ENCODE peak calls at places on chromosome 9, in seven cellular contexts. A is body of pancreas, T is heart left ventricle, R is HFFc6, L is OCI-LY7, G is nephron progenitor cell, S is epithelial cell of esophagus. Z is an unnamed sample.

GRCh38 chr9:116669296-116669695 is 17.8 kb upstream of the TRIM32 start:
- DNase-seq in A (no peak), T (no peak), R (no peak), L (no peak), G (no peak), S (peak), Z (no peak)

GRCh38 chr9:137398561-137399468 is 24.1 kb downstream of the EXD3 start:
- DNase-seq in A (no peak), T (no peak), R (no peak), L (no peak), G (no peak), S (no peak), Z (no peak)

GRCh38 chr9:15525958-15526357 is 15.2 kb upstream of the PSIP1 start:
- DNase-seq in A (no peak), T (no peak), R (no peak), L (no peak), G (no peak), S (no peak), Z (no peak)

GRCh38 chr9:107504585-107505455 is 15.3 kb upstream of the KLF4 start:
- DNase-seq in A (peak), T (no peak), R (peak), L (no peak), G (no peak), S (peak), Z (no peak)

GRCh38 chr9:128258326-128258725 is 17.5 kb downstream of the GOLGA2 start:
- DNase-seq in A (no peak), T (no peak), R (no peak), L (no peak), G (no peak), S (no peak), Z (no peak)

GRCh38 chr9:98852961-98853360 is 45.5 kb downstream of the GALNT12 start:
- DNase-seq in A (no peak), T (no peak), R (no peak), L (no peak), G (no peak), S (no peak), Z (no peak)

GRCh38 chr9:125580701-125581286 is 126.2 kb downstream of the MAPKAP1 start:
- DNase-seq in A (no peak), T (no peak), R (no peak), L (no peak), G (no peak), S (no peak), Z (peak)

GRCh38 chr9:96217756-96218693 is 84.0 kb downstream of the HSD17B3 start:
- DNase-seq in A (peak), T (peak), R (peak), L (peak), G (peak), S (peak), Z (peak)

GRCh38 chr9:13412323-13412722 is 132.8 kb upstream of the MPDZ start:
- DNase-seq in A (no peak), T (no peak), R (no peak), L (no peak), G (no peak), S (no peak), Z (no peak)

GRCh38 chr9:111438576-111439235 is 45.5 kb downstream of the ECPAS start:
- DNase-seq in A (no peak), T (no peak), R (no peak), L (no peak), G (no peak), S (no peak), Z (no peak)

GRCh38 chr9:19397845-19398244 is 11.0 kb upstream of the ACER2 start:
- DNase-seq in A (no peak), T (no peak), R (no peak), L (no peak), G (no peak), S (no peak), Z (no peak)

GRCh38 chr9:22657713-22658112 is 211.1 kb downstream of the DMRTA1 start:
- DNase-seq in A (no peak), T (no peak), R (no peak), L (no peak), G (no peak), S (no peak), Z (no peak)

GRCh38 chr9:133477992-133478850 is 678 bp downstream of the SLC2A6 start:
- DNase-seq in A (no peak), T (peak), R (peak), L (peak), G (peak), S (peak), Z (peak)

GRCh38 chr9:12719431-12719830 is 26.2 kb downstream of the TYRP1 start:
- DNase-seq in A (no peak), T (no peak), R (peak), L (peak), G (no peak), S (peak), Z (no peak)

GRCh38 chr9:109440797-109441287 is 57.3 kb downstream of the PTPN3 start:
- DNase-seq in A (peak), T (no peak), R (peak), L (peak), G (peak), S (peak), Z (peak)

GRCh38 chr9:125240649-125240999 is 519 bp downstream of the HSPA5 start:
- DNase-seq in A (peak), T (no peak), R (no peak), L (peak), G (no peak), S (peak), Z (peak)

GRCh38 chr9:5631021-5631420 is 2.1 kb downstream of the RIC1 start:
- DNase-seq in A (no peak), T (no peak), R (no peak), L (no peak), G (no peak), S (no peak), Z (no peak)

GRCh38 chr9:98892296-98892695 is 51.4 kb upstream of the COL15A1 start:
- DNase-seq in A (no peak), T (no peak), R (no peak), L (no peak), G (no peak), S (no peak), Z (no peak)

GRCh38 chr9:706606-707451 is 134.7 kb upstream of the DMRT1 start:
- DNase-seq in A (peak), T (peak), R (peak), L (no peak), G (peak), S (peak), Z (peak)

GRCh38 chr9:68473790-68474189 is 66.9 kb downstream of the TMEM252 start:
- DNase-seq in A (no peak), T (no peak), R (no peak), L (no peak), G (no peak), S (no peak), Z (no peak)

GRCh38 chr9:35563791-35564197 is 41.3 kb upstream of the TESK1 start:
- DNase-seq in A (no peak), T (peak), R (no peak), L (no peak), G (peak), S (no peak), Z (no peak)

GRCh38 chr9:91771027-91771426 is 179.0 kb downstream of the ROR2 start:
- DNase-seq in A (no peak), T (peak), R (peak), L (peak), G (no peak), S (peak), Z (no peak)

GRCh38 chr9:13967493-13967892 is 346.4 kb downstream of the NFIB start:
- DNase-seq in A (no peak), T (no peak), R (no peak), L (no peak), G (no peak), S (no peak), Z (no peak)

GRCh38 chr9:19209188-19209587 is 21.3 kb upstream of the DENND4C start:
- DNase-seq in A (no peak), T (no peak), R (no peak), L (no peak), G (no peak), S (peak), Z (no peak)

GRCh38 chr9:132670359-132670815 is at the start of gene GTF3C4:
- DNase-seq in A (peak), T (peak), R (peak), L (peak), G (peak), S (peak), Z (peak)

GRCh38 chr9:70421272-70422180 is 7.1 kb upstream of the KLF9 start:
- DNase-seq in A (no peak), T (no peak), R (peak), L (no peak), G (no peak), S (peak), Z (peak)

GRCh38 chr9:71624728-71625127 is 143.6 kb downstream of the CEMIP2 start:
- DNase-seq in A (no peak), T (no peak), R (no peak), L (no peak), G (no peak), S (no peak), Z (no peak)
- TF ChIP-seq CTCF in A (no peak), T (no peak), R (peak), L (no peak), G (no peak), S (peak), Z (no peak)

DNA sequence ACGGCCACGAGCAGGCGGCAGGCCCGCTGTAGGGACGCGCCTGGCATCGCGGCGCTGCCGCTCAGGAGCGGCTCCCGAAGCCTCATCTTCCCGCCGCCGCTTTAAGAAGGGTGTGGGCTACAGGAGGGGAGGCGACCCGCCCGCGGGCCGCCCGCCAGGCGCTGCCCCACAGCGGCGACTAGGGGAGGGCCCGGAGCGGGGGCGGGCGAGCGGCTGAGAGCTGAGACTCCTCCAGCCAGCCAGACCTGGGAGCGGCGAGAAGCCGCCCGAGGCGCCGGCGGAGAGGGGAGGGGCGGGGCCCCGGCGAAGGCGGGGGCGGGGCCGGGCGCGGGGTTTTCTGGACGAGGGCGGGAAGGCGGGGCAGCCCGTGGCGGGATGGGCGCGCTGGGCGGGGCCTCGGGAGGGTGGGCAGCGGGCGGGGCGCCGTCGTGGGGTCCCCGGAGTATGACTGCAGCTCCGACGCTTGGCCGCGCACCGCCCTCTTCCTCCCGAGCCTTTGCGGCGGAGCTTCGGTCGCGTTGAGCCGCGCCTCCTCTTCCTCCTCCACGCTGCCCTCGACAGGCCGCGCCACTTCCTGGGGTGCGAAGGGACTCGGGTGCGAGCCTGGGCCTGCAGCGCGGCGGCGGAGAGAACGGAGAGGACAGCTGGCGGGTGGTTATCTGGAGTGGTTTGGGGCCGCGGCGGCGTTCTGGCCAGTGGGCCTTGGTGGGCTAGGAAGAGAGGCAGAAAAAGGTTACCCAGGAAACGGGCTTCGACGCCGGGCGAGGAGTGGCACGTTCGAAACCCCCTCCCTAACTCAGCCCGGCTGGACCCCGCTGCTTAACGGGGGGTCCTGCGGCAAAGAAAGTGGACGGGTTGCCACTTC is at the start of gene B4GALT1:
- DNase-seq in A (peak), T (peak), R (peak), L (peak), G (peak), S (peak), Z (peak)
- TF ChIP-seq CTCF in A (no peak), T (peak), R (peak), L (peak), G (no peak), S (no peak), Z (no peak)

GRCh38 chr9:130220351-130220750 is 45.2 kb upstream of the HMCN2 start:
- DNase-seq in A (no peak), T (peak), R (no peak), L (no peak), G (peak), S (no peak), Z (no peak)
- TF ChIP-seq CTCF in A (no peak), T (peak), R (peak), L (no peak), G (peak), S (no peak), Z (no peak)

DNA sequence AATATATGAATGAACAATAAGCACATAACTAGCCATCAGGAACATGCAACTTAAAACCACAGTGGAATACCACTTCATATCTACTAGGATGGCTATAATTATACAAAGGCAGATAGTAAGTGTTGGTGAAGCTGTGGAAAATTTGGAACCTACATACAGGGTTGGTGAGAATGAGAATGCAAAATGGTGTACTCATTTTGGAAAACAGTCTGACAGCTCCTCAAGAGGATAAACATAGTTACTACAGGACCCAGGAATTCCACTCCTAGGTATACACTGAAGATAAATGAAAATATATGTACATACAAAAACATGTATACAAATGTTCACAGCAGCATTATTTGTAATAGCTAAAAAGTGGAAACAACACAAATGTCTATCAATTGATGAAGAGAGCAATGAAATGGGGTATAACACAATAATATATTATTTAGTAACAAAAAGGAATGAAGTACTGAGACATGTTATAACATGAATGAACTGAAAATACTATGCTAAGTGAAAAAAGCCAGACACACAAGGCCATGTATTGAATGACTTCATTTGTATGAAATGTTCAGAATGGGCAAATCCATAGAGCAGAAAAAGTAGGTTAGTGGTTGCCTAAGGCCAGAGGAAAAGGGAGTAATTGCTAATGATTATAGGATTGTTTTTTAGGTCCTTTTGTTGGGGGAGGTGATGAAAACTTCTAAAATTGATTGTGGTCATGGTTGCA is 31.2 kb upstream of the CDK5RAP2 start:
- DNase-seq in A (no peak), T (no peak), R (no peak), L (no peak), G (no peak), S (peak), Z (no peak)
- TF ChIP-seq CTCF in A (no peak), T (peak), R (peak), L (peak), G (peak), S (peak), Z (no peak)

GRCh38 chr9:73715591-73715990 is 563.9 kb downstream of the ANXA1 start:
- DNase-seq in A (no peak), T (no peak), R (no peak), L (no peak), G (no peak), S (no peak), Z (no peak)

GRCh38 chr9:73719660-73720059 is 568.0 kb downstream of the ANXA1 start:
- DNase-seq in A (no peak), T (no peak), R (no peak), L (no peak), G (no peak), S (peak), Z (no peak)

DNA sequence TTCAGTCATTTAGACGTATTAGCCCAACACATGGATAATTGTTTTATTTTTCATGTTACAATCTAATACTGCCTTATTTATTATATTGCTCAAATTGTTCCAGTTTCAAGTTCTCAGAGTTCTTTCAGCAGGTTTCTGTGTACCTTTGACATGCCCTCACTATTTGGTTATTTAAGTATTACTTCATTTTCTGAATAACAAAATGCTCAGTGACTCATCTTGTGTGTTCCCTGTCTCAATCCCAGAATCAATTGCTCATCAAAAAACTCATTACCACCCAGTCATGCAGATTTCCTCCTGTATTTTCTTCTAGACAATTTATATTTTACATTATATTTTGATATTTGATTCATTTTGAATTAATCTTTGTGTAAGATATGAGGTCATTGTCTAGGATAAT is 562.6 kb downstream of the ANXA1 start:
- DNase-seq in A (no peak), T (no peak), R (no peak), L (no peak), G (no peak), S (peak), Z (no peak)
- TF ChIP-seq CTCF in A (no peak), T (no peak), R (no peak), L (no peak), G (no peak), S (no peak), Z (no peak)

GRCh38 chr9:86792136-86792535 is 155.2 kb downstream of the GAS1 start:
- DNase-seq in A (no peak), T (no peak), R (peak), L (no peak), G (no peak), S (peak), Z (no peak)
- TF ChIP-seq CTCF in A (no peak), T (no peak), R (no peak), L (no peak), G (no peak), S (no peak), Z (no peak)

GRCh38 chr9:72718503-72718902 is 197.1 kb downstream of the TMC1 start:
- DNase-seq in A (no peak), T (no peak), R (no peak), L (no peak), G (no peak), S (no peak), Z (no peak)
- TF ChIP-seq CTCF in A (no peak), T (no peak), R (no peak), L (peak), G (no peak), S (no peak), Z (peak)

GRCh38 chr9:17656889-17657288 is 78.0 kb downstream of the SH3GL2 start:
- DNase-seq in A (no peak), T (no peak), R (no peak), L (no peak), G (no peak), S (no peak), Z (no peak)

GRCh38 chr9:17658237-17658636 is 79.4 kb downstream of the SH3GL2 start:
- DNase-seq in A (no peak), T (no peak), R (no peak), L (no peak), G (no peak), S (no peak), Z (no peak)

GRCh38 chr9:17665450-17665849 is 86.6 kb downstream of the SH3GL2 start:
- DNase-seq in A (no peak), T (no peak), R (no peak), L (no peak), G (no peak), S (no peak), Z (no peak)

GRCh38 chr9:17660158-17660557 is 81.3 kb downstream of the SH3GL2 start:
- DNase-seq in A (no peak), T (no peak), R (no peak), L (no peak), G (no peak), S (no peak), Z (no peak)
- TF ChIP-seq CTCF in A (no peak), T (no peak), R (no peak), L (no peak), G (no peak), S (no peak), Z (no peak)

GRCh38 chr9:121380941-121381340 is 10.9 kb upstream of the STOM start:
- DNase-seq in A (no peak), T (no peak), R (no peak), L (no peak), G (no peak), S (no peak), Z (no peak)

GRCh38 chr9:121373401-121373769 is 3.3 kb upstream of the STOM start:
- DNase-seq in A (no peak), T (no peak), R (no peak), L (no peak), G (no peak), S (peak), Z (no peak)

GRCh38 chr9:121372563-121373400 is 2.7 kb upstream of the STOM start:
- DNase-seq in A (no peak), T (no peak), R (peak), L (no peak), G (no peak), S (peak), Z (no peak)

GRCh38 chr9:121372239-121372562 is 2.2 kb upstream of the STOM start:
- DNase-seq in A (no peak), T (no peak), R (no peak), L (no peak), G (no peak), S (no peak), Z (no peak)

DNA sequence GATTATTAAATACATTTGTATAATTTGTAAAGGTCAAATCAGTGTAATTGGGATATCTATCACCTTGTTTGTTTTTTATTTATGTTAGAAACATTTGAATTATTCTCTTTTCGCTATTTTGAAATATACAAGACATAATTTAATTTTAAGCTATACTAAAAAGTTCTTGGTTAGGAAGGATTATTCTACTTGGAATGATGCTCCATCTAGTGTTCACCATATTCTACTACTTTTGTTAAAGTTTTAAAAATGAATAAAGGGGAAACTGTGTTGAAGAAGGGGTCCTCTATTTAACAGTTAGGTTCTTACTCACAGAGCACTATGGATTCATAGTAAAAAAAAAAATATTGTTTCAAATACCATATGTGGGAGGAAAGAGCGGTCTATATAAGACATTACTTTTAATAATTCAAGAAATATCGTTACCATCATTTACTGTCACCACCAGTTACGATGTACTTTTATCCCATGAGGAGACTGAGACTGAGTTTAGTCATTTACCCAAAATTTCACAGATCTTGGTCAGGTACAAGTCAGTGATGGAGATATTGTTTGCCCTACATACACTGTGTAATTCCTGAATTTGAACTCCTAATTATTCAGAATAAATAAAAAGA is 6.3 kb upstream of the STOM start:
- DNase-seq in A (no peak), T (no peak), R (no peak), L (peak), G (no peak), S (no peak), Z (no peak)
- TF ChIP-seq CTCF in A (peak), T (peak), R (peak), L (peak), G (no peak), S (peak), Z (no peak)

Z was measured in GM20000.